ENCODE peak calls at places on chromosomes 11 and 22, in seven cellular contexts. H is AG09309; B is cardiac muscle cell; Q is prostate gland; P is stimulated activated CD4-positive, alpha-beta T cell treated with anti-CD3 and anti-CD28 coated beads, Interleukin-15, amount 100 ng/mL, for 24 hours; A is ELF-1; W is stimulated activated CD8-positive, alpha-beta memory T cell treated with anti-CD3 and anti-CD28 coated beads, Interleukin-2, amount 100 ng/mL, for 1 hour. I is an unnamed sample.

GRCh38 chr11:110128161-110128560 is 35.0 kb downstream of the ZC3H12C start:
- DNase-seq in H (peak; percentile 32), B (no peak), Q (no peak), P (no peak), A (peak; percentile 56), W (no peak), I (peak; percentile 67)

GRCh38 chr11:12189543-12190235 is 79.3 kb downstream of the MICAL2 start:
- DNase-seq in H (no peak), B (no peak), Q (peak; percentile 85), P (peak; percentile 49), A (no peak), W (no peak), I (no peak)

GRCh38 chr11:121613724-121614123 is 161.0 kb upstream of the SORL1-AS1 start:
- DNase-seq in H (no peak), B (no peak), Q (no peak), P (no peak), A (no peak), W (no peak), I (peak; percentile 45)

GRCh38 chr22:18091478-18091877 is 13.7 kb downstream of the PEX26 start:
- DNase-seq in H (no peak), B (no peak), Q (no peak), P (no peak), A (no peak), W (no peak), I (no peak)

GRCh38 chr11:77967753-77968152 is 26.7 kb downstream of the INTS4 start:
- DNase-seq in H (no peak), B (no peak), Q (no peak), P (no peak), A (no peak), W (no peak), I (no peak)

GRCh38 chr22:21585389-21585788 is 17.9 kb downstream of the UBE2L3 start:
- DNase-seq in H (no peak), B (no peak), Q (no peak), P (no peak), A (no peak), W (no peak), I (no peak)

GRCh38 chr22:17802822-17803221 is 28.6 kb upstream of the BID start:
- DNase-seq in H (no peak), B (no peak), Q (no peak), P (no peak), A (no peak), W (no peak), I (no peak)

GRCh38 chr22:39938509-39938908 is 21.7 kb upstream of the TMA7B start:
- DNase-seq in H (no peak), B (no peak), Q (no peak), P (peak; percentile 76), A (no peak), W (no peak), I (no peak)

GRCh38 chr11:23497040-23497439 is 636.8 kb upstream of the CCDC179 start:
- DNase-seq in H (no peak), B (no peak), Q (no peak), P (no peak), A (no peak), W (no peak), I (no peak)

GRCh38 chr22:20155330-20156041 is 4.6 kb upstream of the CCDC188 start:
- DNase-seq in H (no peak), B (no peak), Q (no peak), P (no peak), A (no peak), W (no peak), I (peak; percentile 91)

GRCh38 chr22:20031732-20032406 is 11.0 kb downstream of the TANGO2 start:
- DNase-seq in H (no peak), B (no peak), Q (no peak), P (peak; percentile 23), A (no peak), W (no peak), I (no peak)